ENCODE peak calls at places on chromosome 22, in five cellular contexts. D is posterior vena cava, P is C1 segment of cervical spinal cord, A is colonic mucosa, M is ELR. T is an unnamed sample.

GRCh38 chr22:43004362-43005035 is 10.4 kb downstream of the PACSIN2 start:
- DNase-seq in A (peak), P (no peak), M (peak), D (no peak), T (no peak)

GRCh38 chr22:17086301-17086700 is 1.5 kb downstream of the IL17RA start:
- DNase-seq in P (no peak), D (peak), A (no peak), M (no peak), T (no peak)

GRCh38 chr22:44667829-44668189 is 34.2 kb upstream of the PRR5 start:
- DNase-seq in P (no peak), A (no peak), M (no peak), D (no peak), T (no peak)

GRCh38 chr22:22704156-22704946 is 59.9 kb downstream of the GGTLC2 start:
- DNase-seq in A (no peak), P (no peak), D (no peak), M (no peak), T (no peak)

GRCh38 chr22:24066872-24067271 is 55.8 kb downstream of the CABIN1 start:
- DNase-seq in A (peak), M (no peak), D (no peak), P (no peak), T (no peak)

GRCh38 chr22:43883012-43883661 is 8.7 kb downstream of the PNPLA5 start:
- DNase-seq in D (peak), P (no peak), A (peak), M (peak), T (peak)

GRCh38 chr22:45503816-45504702 is 1.4 kb downstream of the FBLN1 start:
- DNase-seq in D (peak), M (peak), A (no peak), P (no peak), T (no peak)

GRCh38 chr22:17629167-17629489 is 579 bp upstream of the ATP6V1E1 start:
- DNase-seq in A (no peak), M (no peak), D (no peak), P (no peak), T (no peak)

GRCh38 chr22:41132555-41132954 is 40.2 kb downstream of the EP300 start:
- DNase-seq in D (no peak), M (no peak), P (no peak), A (no peak), T (no peak)

GRCh38 chr22:45366713-45367112 is 46.7 kb downstream of the SMC1B start:
- DNase-seq in M (no peak), P (no peak), D (no peak), A (no peak), T (no peak)

GRCh38 chr22:28381427-28382167 is 298.0 kb downstream of the TTC28 start:
- DNase-seq in A (no peak), P (no peak), M (peak), D (no peak), T (no peak)

GRCh38 chr22:17971711-17972110 is 52.6 kb downstream of the MICAL3 start:
- DNase-seq in M (no peak), D (no peak), P (no peak), A (no peak), T (no peak)

GRCh38 chr22:30400159-30400558 is 3.3 kb downstream of the SEC14L2 start:
- DNase-seq in D (no peak), M (no peak), P (no peak), A (no peak), T (no peak)

GRCh38 chr22:48757581-48757980 is 1070.1 kb downstream of the BRD1 start:
- DNase-seq in M (no peak), D (peak), A (peak), P (no peak), T (no peak)

GRCh38 chr22:25774575-25775026 is 32.6 kb downstream of the MYO18B start:
- DNase-seq in A (no peak), P (no peak), M (peak), D (no peak), T (peak)

GRCh38 chr22:25159028-25159427 is 40.6 kb upstream of the CRYBB3 start:
- DNase-seq in A (no peak), M (peak), P (no peak), D (no peak), T (no peak)

GRCh38 chr22:38462960-38463784 is 4.7 kb upstream of the KDELR3 start:
- DNase-seq in A (peak), P (no peak), D (peak), M (no peak), T (no peak)

GRCh38 chr22:32311551-32312071 is 46.1 kb upstream of the RFPL3 start:
- DNase-seq in D (peak), M (no peak), P (no peak), A (no peak), T (no peak)

GRCh38 chr22:50473088-50473487 is 1.7 kb downstream of the SBF1 start:
- DNase-seq in M (peak), A (peak), D (no peak), P (no peak), T (peak)

GRCh38 chr22:48347311-48347710 is 1480.4 kb downstream of the BRD1 start:
- DNase-seq in A (no peak), P (no peak), D (no peak), M (no peak), T (no peak)

GRCh38 chr22:19900707-19901436 is 40.7 kb upstream of the COMT start:
- DNase-seq in M (no peak), D (no peak), P (no peak), A (peak), T (no peak)

GRCh38 chr22:21816787-21817496 is 50.5 kb downstream of the MAPK1 start:
- DNase-seq in P (no peak), D (no peak), M (peak), A (peak), T (peak)

GRCh38 chr22:27348634-27349033 is 452.9 kb downstream of the MN1 start:
- DNase-seq in A (no peak), D (no peak), P (no peak), M (no peak), T (peak)

GRCh38 chr22:45446216-45446615 is 32.7 kb downstream of the RIBC2 start:
- DNase-seq in D (no peak), M (no peak), P (no peak), A (no peak), T (no peak)

GRCh38 chr22:31105282-31105929 is 2.0 kb downstream of the SELENOM start:
- DNase-seq in P (no peak), M (no peak), A (no peak), D (no peak), T (no peak)

GRCh38 chr22:29328566-29329500 is 13.3 kb upstream of the RASL10A start:
- DNase-seq in M (peak), D (no peak), P (no peak), A (no peak), T (no peak)

GRCh38 chr22:46758867-46759290 is 3.6 kb upstream of the TBC1D22A start:
- DNase-seq in P (peak), D (peak), M (peak), A (peak), T (peak)

GRCh38 chr22:27863556-27863955 is 55.5 kb downstream of the PITPNB start:
- DNase-seq in A (no peak), P (no peak), D (no peak), M (no peak), T (no peak)

GRCh38 chr22:43260346-43260745 is 73.4 kb upstream of the TTLL12 start:
- DNase-seq in A (no peak), M (no peak), P (no peak), D (no peak), T (no peak)

GRCh38 chr22:44532466-44533025 is 34.5 kb upstream of the RTL6 start:
- DNase-seq in D (peak), A (no peak), P (no peak), M (no peak), T (no peak)

GRCh38 chr22:49432211-49432905 is 395.3 kb downstream of the BRD1 start:
- DNase-seq in M (no peak), D (peak), P (no peak), A (no peak), T (no peak)

GRCh38 chr22:19148417-19149046 is 1.6 kb downstream of the GSC2 start:
- DNase-seq in P (no peak), A (no peak), D (no peak), M (no peak), T (no peak)